ENCODE peak calls at places on chromosome 12, in seven cellular contexts. O, K, G, T, B, I and D are unnamed samples.

GRCh38 chr12:1083888-1084262 is 92.9 kb downstream of the ERC1 start:
- DNase-seq in O (peak; percentile 66), K (no peak), G (no peak), T (peak; percentile 70), B (no peak), I (no peak), D (peak; percentile 52)

GRCh38 chr12:78431931-78432330 is 432.6 kb upstream of the SYT1 start:
- DNase-seq in O (peak; percentile 3), K (no peak), G (no peak), T (no peak), B (no peak), I (no peak), D (no peak)

GRCh38 chr12:51904951-51905471 is 2.3 kb upstream of the ACVRL1 start:
- DNase-seq in O (no peak), K (no peak), G (peak; percentile 36), T (no peak), B (no peak), I (no peak), D (no peak)

GRCh38 chr12:25816637-25817036 is 141.8 kb upstream of the RASSF8 start:
- DNase-seq in O (no peak), K (no peak), G (no peak), T (no peak), B (no peak), I (no peak), D (no peak)

GRCh38 chr12:43737646-43738045 is 20.9 kb downstream of the PUS7L start:
- DNase-seq in O (peak; percentile 50), K (no peak), G (no peak), T (no peak), B (no peak), I (no peak), D (no peak)

GRCh38 chr12:93166891-93167307 is 210.8 kb upstream of the NUDT4 start:
- DNase-seq in O (no peak), K (peak; percentile 67), G (no peak), T (no peak), B (no peak), I (no peak), D (no peak)

GRCh38 chr12:124481772-124482566 is 85.4 kb downstream of the NCOR2 start:
- DNase-seq in O (no peak), K (no peak), G (no peak), T (no peak), B (no peak), I (no peak), D (no peak)

GRCh38 chr12:13652105-13652504 is 329.3 kb downstream of the GRIN2B start:
- DNase-seq in O (no peak), K (no peak), G (no peak), T (no peak), B (no peak), I (no peak), D (no peak)

GRCh38 chr12:12513416-12514006 is 49.2 kb downstream of the DUSP16 start:
- DNase-seq in O (no peak), K (no peak), G (no peak), T (no peak), B (no peak), I (no peak), D (no peak)

GRCh38 chr12:50936821-50937220 is 15.5 kb upstream of the HIGD1C start:
- DNase-seq in O (no peak), K (no peak), G (no peak), T (no peak), B (no peak), I (no peak), D (no peak)

GRCh38 chr12:6444704-6445688 is at the start of gene CD27:
- DNase-seq in O (no peak), K (no peak), G (no peak), T (no peak), B (no peak), I (no peak), D (no peak)

GRCh38 chr12:41979574-41979973 is 165.1 kb downstream of the GXYLT1 start:
- DNase-seq in O (no peak), K (no peak), G (no peak), T (no peak), B (no peak), I (no peak), D (no peak)

GRCh38 chr12:47843226-47843980 is 23.7 kb upstream of the HDAC7 start:
- DNase-seq in O (no peak), K (no peak), G (no peak), T (no peak), B (no peak), I (no peak), D (no peak)

GRCh38 chr12:116835484-116835883 is 45.8 kb downstream of the HRK start:
- DNase-seq in O (no peak), K (no peak), G (no peak), T (no peak), B (no peak), I (no peak), D (no peak)

GRCh38 chr12:46342562-46343033 is 30.0 kb downstream of the SLC38A2 start:
- DNase-seq in O (peak; percentile 36), K (no peak), G (no peak), T (peak; percentile 43), B (no peak), I (no peak), D (no peak)

GRCh38 chr12:52119398-52120254 is 40.1 kb downstream of the SMIM41 start:
- DNase-seq in O (no peak), K (no peak), G (no peak), T (peak; percentile 83), B (peak; percentile 58), I (peak; percentile 86), D (no peak)

GRCh38 chr12:8011331-8011730 is 21.2 kb upstream of the FOXJ2 start:
- DNase-seq in O (peak; percentile 26), K (no peak), G (no peak), T (no peak), B (no peak), I (no peak), D (no peak)

GRCh38 chr12:54059668-54060067 is 6.0 kb downstream of the HOXC4 start:
- DNase-seq in O (no peak), K (no peak), G (no peak), T (no peak), B (no peak), I (no peak), D (no peak)

GRCh38 chr12:1803736-1804135 is 16.6 kb upstream of the LRTM2 start:
- DNase-seq in O (no peak), K (no peak), G (no peak), T (no peak), B (no peak), I (no peak), D (no peak)

GRCh38 chr12:164207-164606 is 49.8 kb downstream of the SLC6A12 start:
- DNase-seq in O (no peak), K (no peak), G (no peak), T (peak; percentile 64), B (no peak), I (no peak), D (no peak)

GRCh38 chr12:118055144-118055557 is 5.8 kb downstream of the WSB2 start:
- DNase-seq in O (no peak), K (peak; percentile 40), G (peak; percentile 54), T (peak; percentile 52), B (no peak), I (no peak), D (no peak)

DNA sequence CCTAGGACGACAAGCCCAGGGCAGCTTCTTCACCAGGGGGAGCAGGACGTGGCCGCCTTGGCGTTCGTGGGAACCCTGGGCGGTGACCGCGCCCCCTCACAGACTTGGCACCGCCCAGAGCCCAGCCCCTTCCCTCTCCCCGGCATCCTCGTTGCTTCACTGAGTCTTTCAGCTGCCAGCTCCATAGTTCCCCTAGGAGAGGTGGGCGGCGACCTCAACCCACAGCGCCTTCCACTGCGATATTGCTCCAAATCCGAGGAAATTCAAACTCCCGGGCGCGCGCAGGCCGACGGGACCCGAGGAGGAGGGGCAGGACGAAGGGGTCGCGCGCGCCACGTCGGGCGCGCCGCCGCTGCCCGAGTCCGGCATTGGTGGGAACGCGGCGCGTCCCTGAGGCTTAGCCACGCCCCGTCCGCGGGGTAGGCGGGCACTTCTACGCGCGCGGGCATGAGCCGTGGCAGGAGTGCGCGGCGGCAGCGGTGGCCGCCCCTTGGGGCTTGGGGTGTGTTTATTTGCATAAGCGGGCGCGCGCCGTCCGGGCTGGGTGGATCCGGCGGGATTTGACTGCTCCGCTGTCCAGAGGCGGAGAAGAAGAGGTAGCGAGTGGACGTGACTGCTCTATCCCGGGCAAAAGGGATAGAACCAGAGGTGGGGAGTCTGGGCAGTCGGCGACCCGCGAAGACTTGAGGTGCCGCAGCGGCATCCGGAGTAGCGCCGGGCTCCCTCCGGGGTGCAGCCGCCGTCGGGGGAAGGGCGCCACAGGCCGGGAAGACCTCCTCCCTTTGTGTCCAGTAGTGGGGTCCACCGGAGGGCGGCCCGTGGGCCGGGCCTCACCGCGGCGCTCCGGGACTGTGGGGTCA is at the start of the genes APAF1 and IKBIP:
- DNase-seq in O (peak; percentile 96), K (peak; percentile 80), G (peak; percentile 98), T (peak; percentile 99), B (peak; percentile 98), I (peak; percentile 94), D (peak; percentile 90)
- TF ChIP-seq CTCF in O (peak; percentile 20), K (no peak), G (no peak), T (no peak), B (no peak), I (no peak), D (no peak)

DNA sequence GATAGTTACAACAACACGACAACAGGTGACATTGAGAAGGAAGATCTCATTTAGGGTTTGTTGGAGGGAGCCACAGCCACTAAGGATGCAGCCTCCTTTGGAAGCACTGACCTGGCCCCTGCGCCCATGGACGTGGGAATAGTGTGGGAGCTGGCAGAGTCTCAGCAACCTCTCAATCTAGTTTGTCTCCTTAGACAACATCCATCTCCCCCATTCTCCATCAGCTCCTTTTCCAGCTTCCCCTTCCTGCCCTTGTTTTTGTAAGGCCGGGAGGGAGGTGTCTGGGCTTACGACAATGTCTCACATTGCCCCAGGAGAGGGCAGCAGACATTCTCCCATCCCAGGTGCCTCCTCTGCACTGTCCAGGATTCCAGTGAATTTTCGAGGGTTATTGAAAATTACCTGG is 170.2 kb upstream of the PZP start:
- DNase-seq in O (no peak), K (no peak), G (no peak), T (no peak), B (no peak), I (no peak), D (no peak)
- TF ChIP-seq CTCF in O (peak; percentile 58), K (peak; percentile 34), G (peak; percentile 13), T (peak; percentile 38), B (no peak), I (no peak), D (no peak)

DNA sequence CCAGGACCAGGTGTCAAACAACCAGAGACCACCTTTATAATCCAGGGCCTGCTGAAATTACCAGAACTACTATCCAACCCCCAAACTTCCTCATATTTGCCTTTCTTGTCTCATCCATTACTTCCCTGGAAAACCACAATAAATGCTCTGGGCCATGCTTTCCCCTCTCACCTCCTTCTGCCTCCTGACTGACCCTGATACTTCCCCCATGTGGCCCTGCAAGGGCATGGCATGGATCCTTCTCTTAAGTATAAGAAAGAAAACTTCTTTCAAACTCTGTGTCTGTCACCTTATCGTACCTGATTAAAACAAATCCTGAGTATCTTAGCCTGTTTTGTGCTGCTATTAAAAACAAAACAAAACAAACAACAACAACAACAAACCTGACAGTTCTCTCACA is 44.7 kb upstream of the CRACR2A start:
- DNase-seq in O (no peak), K (no peak), G (no peak), T (no peak), B (no peak), I (no peak), D (no peak)
- TF ChIP-seq CTCF in O (peak; percentile 38), K (no peak), G (no peak), T (no peak), B (no peak), I (no peak), D (peak; percentile 3)

DNA sequence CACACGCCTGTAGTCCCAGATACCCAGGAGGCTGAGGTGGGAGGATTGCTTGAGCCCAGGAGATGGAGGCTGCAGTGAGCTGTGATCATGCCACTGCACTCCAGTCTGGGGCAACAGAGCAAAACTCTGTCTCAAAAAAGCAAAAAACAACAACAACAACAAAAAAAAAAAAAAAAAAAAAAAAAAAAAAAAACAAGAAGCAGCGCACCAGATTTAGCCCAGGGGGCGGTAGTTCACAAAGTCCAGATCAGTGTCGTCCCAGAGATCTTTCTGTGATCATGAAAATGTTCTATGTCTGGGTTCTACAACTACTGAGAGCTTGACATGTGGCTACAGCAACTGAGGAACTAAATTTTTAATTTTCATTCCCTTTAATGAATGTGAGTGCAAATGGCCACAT is 27.4 kb downstream of the OAS2 start:
- DNase-seq in O (no peak), K (no peak), G (no peak), T (no peak), B (no peak), I (no peak), D (no peak)
- TF ChIP-seq CTCF in O (peak; percentile 53), K (peak; percentile 49), G (no peak), T (peak; percentile 23), B (peak; percentile 41), I (peak; percentile 47), D (peak; percentile 8)